ENCODE peak calls at places on chromosomes 11 and 22, in five cellular contexts. A is brain microvascular endothelial cell, S is GM23338, P is heart right ventricle, Z is tibial nerve. R is an unnamed sample.
A peak's percentile ranks its signal among the peaks of the same experiment; 100 is the strongest.

GRCh38 chr11:118792642-118793124 is 1.7 kb upstream of the DDX6 start:
- DNase-seq in A (peak; percentile 89), S (peak; percentile 97), P (no peak), Z (peak; percentile 69), R (peak; percentile 71)

GRCh38 chr22:38973289-38974169 is 8.6 kb upstream of the APOBEC3B start:
- DNase-seq in A (no peak), Z (peak; percentile 40), S (peak; percentile 88), P (no peak), R (no peak)

GRCh38 chr22:42964994-42965699 is 49.8 kb downstream of the PACSIN2 start:
- DNase-seq in Z (no peak), P (no peak), S (no peak), A (peak; percentile 29), R (no peak)

GRCh38 chr11:133894956-133895549 is 49.7 kb upstream of the SPATA19 start:
- DNase-seq in S (peak; percentile 80), Z (no peak), A (no peak), P (no peak), R (no peak)

GRCh38 chr11:206516-207212 is 535 bp downstream of the BET1L start:
- DNase-seq in A (no peak), Z (no peak), P (no peak), S (peak; percentile 27), R (no peak)

GRCh38 chr11:57456960-57457642 is 3.2 kb upstream of the RTN4RL2 start:
- DNase-seq in A (peak; percentile 73), P (peak; percentile 90), S (peak; percentile 95), Z (peak; percentile 95), R (no peak)

GRCh38 chr11:123454796-123455195 is 24.7 kb downstream of the GRAMD1B start:
- DNase-seq in P (no peak), A (no peak), S (no peak), Z (no peak), R (no peak)

GRCh38 chr11:126484266-126484665 is 128.8 kb downstream of the ST3GAL4 start:
- DNase-seq in P (no peak), S (no peak), A (no peak), Z (no peak), R (no peak)

GRCh38 chr11:78370406-78371172 is 47.0 kb downstream of the GAB2 start:
- DNase-seq in A (peak; percentile 38), S (no peak), P (no peak), Z (peak; percentile 28), R (no peak)

GRCh38 chr22:37254867-37255233 is 10.8 kb upstream of the RAC2 start:
- DNase-seq in S (no peak), A (peak; percentile 47), Z (no peak), P (no peak), R (peak; percentile 72)

GRCh38 chr11:16186680-16187079 is 169.7 kb downstream of the SOX6 start:
- DNase-seq in S (no peak), A (no peak), Z (no peak), P (no peak), R (no peak)

GRCh38 chr11:10809373-10810199 is 860 bp upstream of the EIF4G2 start:
- DNase-seq in S (peak; percentile 94), P (no peak), A (peak; percentile 79), Z (peak; percentile 34), R (no peak)

GRCh38 chr11:83157755-83158473 is 983 bp downstream of the PCF11 start:
- DNase-seq in S (peak; percentile 62), Z (peak; percentile 68), A (peak; percentile 29), P (peak; percentile 30), R (no peak)

GRCh38 chr11:13462311-13462927 is 603 bp downstream of the BTBD10 start:
- DNase-seq in S (peak; percentile 86), A (peak; percentile 33), Z (peak; percentile 51), P (peak; percentile 59), R (peak; percentile 57)

GRCh38 chr11:23875407-23875950 is 621.4 kb upstream of the LUZP2 start:
- DNase-seq in A (no peak), P (no peak), Z (no peak), S (no peak), R (no peak)

GRCh38 chr22:24088796-24089195 is 77.7 kb downstream of the CABIN1 start:
- DNase-seq in P (no peak), Z (no peak), A (no peak), S (peak; percentile 9), R (no peak)

GRCh38 chr22:32665676-32666075 is 135.8 kb upstream of the TIMP3 start:
- DNase-seq in P (no peak), A (no peak), S (no peak), Z (no peak), R (no peak)

GRCh38 chr11:67024410-67024809 is 1.5 kb downstream of the SYT12 start:
- DNase-seq in Z (no peak), P (no peak), A (no peak), S (no peak), R (no peak)

GRCh38 chr11:69327741-69328191 is 33.8 kb downstream of the MYEOV start:
- DNase-seq in Z (no peak), S (no peak), A (no peak), P (no peak), R (no peak)

GRCh38 chr11:126102436-126102894 is 39.8 kb upstream of the CDON start:
- DNase-seq in S (no peak), A (no peak), P (peak; percentile 49), Z (no peak), R (no peak)

GRCh38 chr22:32579533-32580220 is 105.1 kb downstream of the FBXO7 start:
- DNase-seq in S (no peak), A (peak; percentile 31), Z (no peak), P (peak; percentile 61), R (no peak)

GRCh38 chr22:39520874-39521857 is 804 bp downstream of the ATF4 start:
- DNase-seq in Z (peak; percentile 67), P (peak; percentile 86), A (peak; percentile 72), S (peak; percentile 76), R (peak; percentile 36)

GRCh38 chr22:28229566-28230483 is 310.8 kb upstream of the PITPNB start:
- DNase-seq in S (no peak), A (peak; percentile 61), P (no peak), Z (no peak), R (no peak)

GRCh38 chr11:114137054-114137453 is 77.5 kb downstream of the ZBTB16 start:
- DNase-seq in S (no peak), P (no peak), Z (no peak), A (no peak), R (no peak)

GRCh38 chr11:31607914-31608313 is 98.3 kb downstream of the ELP4 start:
- DNase-seq in Z (no peak), A (no peak), P (no peak), S (no peak), R (no peak)

GRCh38 chr11:61146413-61146812 is 14.8 kb downstream of the VPS37C start:
- DNase-seq in Z (no peak), P (no peak), A (no peak), S (no peak), R (no peak)

GRCh38 chr11:93775289-93775688 is 8.8 kb upstream of the MED17 start:
- DNase-seq in P (no peak), A (peak; percentile 32), Z (no peak), S (peak; percentile 83), R (no peak)
- TF ChIP-seq CTCF in P (no peak), A (peak; percentile 50), Z (no peak), S (peak; percentile 79), R (peak; percentile 12)

GRCh38 chr22:35311551-35311999 is 11.9 kb downstream of the TOM1 start:
- DNase-seq in P (no peak), A (no peak), Z (no peak), S (peak; percentile 20), R (no peak)

GRCh38 chr22:35312198-35313059 is 12.7 kb downstream of the TOM1 start:
- DNase-seq in P (no peak), A (peak; percentile 72), S (no peak), Z (no peak), R (no peak)

GRCh38 chr22:35315141-35315854 is 15.6 kb downstream of the TOM1 start:
- DNase-seq in P (peak; percentile 55), S (no peak), A (no peak), Z (no peak), R (no peak)

GRCh38 chr22:35314161-35314942 is 14.7 kb downstream of the TOM1 start:
- DNase-seq in P (no peak), Z (no peak), S (peak; percentile 51), A (no peak), R (no peak)

DNA sequence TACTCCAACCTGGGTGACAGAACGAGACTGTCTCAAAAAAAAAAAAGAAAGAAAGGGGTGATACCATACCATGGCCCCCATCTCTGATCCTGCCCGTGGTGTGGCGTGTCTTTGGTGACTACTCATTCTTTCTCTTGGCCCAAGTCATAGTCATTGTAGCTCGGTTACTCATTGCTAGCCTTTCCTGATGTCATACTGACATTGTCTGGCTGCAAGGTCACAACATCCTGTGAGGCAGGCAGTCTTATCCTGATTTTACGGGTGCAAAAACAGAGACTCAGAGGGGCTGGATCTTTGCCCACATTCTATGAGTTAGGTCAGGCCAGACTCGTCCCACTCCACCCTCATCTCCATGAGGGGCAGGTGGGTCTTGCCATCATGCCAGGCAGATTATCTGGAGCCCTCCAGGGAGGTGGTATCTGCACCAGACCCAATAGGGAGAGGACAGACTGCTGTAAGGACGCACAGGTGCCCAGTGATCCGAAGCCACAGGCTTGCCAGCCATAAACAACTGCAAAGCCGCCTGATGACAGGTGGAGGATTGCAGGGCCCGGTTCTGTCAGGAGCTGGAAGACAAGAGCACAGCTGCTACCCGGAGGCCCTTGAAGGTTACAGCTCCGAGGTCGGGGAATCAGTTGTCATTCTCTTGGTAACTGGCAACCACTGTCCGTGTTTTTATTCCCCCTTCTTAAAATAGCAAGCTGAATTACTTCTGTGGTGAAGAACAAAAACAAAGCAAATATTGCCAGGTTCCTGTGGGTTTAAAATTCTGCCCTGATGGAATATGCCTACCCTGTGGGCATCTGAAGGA is 13.8 kb downstream of the TOM1 start:
- DNase-seq in Z (no peak), A (peak; percentile 93), S (no peak), P (peak; percentile 50), R (no peak)
- H3K27ac ChIP-seq in Z (no peak overlapping the region), A (peak overlapping the region; percentile 72), S (no peak overlapping the region), P (peak overlapping the region; percentile 85), R (no peak overlapping the region)

GRCh38 chr11:1515082-1516060 is 28.8 kb upstream of the MOB2 start:
- DNase-seq in P (peak; percentile 86), A (peak; percentile 54), Z (peak; percentile 78), S (peak; percentile 91), R (no peak)
- TF ChIP-seq CTCF in P (peak; percentile 95), A (peak; percentile 94), Z (peak; percentile 97), S (peak; percentile 85), R (peak; percentile 99)

GRCh38 chr22:45534339-45535192 is 31.9 kb downstream of the FBLN1 start:
- DNase-seq in S (no peak), A (no peak), Z (no peak), P (no peak), R (no peak)

GRCh38 chr22:45537734-45538181 is 35.1 kb downstream of the FBLN1 start:
- DNase-seq in S (no peak), A (peak; percentile 66), Z (peak; percentile 38), P (peak; percentile 58), R (peak; percentile 99)

GRCh38 chr22:45533731-45534130 is 31.0 kb downstream of the FBLN1 start:
- DNase-seq in A (no peak), S (no peak), P (no peak), Z (no peak), R (no peak)

GRCh38 chr22:45538284-45538683 is 35.6 kb downstream of the FBLN1 start:
- DNase-seq in Z (no peak), S (no peak), P (no peak), A (no peak), R (no peak)

DNA sequence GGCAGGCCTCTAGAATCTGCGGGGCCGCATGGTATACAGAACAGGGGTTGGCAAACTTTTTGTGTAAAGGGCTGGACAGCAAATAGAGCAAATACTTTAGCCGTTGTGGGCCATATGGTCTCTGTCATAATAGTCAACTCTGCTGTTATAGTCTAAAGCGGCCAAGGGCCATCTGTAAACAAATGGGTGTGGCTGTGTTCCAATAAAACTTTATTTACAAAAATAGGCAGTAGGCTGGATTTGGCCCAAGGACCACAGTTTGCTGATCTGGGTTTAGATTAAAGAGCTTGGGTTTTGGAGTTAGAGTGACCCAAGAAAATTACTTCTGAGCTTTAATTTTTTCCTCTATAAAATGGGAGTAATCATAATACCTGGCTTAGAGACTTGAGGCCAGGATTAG is 32.7 kb downstream of the FBLN1 start:
- DNase-seq in S (no peak), A (no peak), P (no peak), Z (no peak), R (no peak)
- H3K27ac ChIP-seq in S (no peak overlapping the region), A (no peak overlapping the region), P (no peak overlapping the region), Z (no peak overlapping the region), R (no peak overlapping the region)

R was measured in keratinocyte.